ENCODE peak calls at places on chromosomes 2 and 18, in six cellular contexts. A, Q, U, B, H and T are unnamed samples.

GRCh38 chr2:46333912-46334311 is 36.7 kb downstream of the EPAS1 start:
- DNase-seq in U (no peak), H (no peak), A (no peak), Q (no peak), B (no peak), T (no peak)

GRCh38 chr2:1569879-1570450 is 156.7 kb downstream of the TPO start:
- DNase-seq in B (no peak), U (no peak), A (no peak), H (no peak), Q (peak), T (no peak)

GRCh38 chr2:64998658-64999061 is 9.5 kb downstream of the SLC1A4 start:
- DNase-seq in H (no peak), A (no peak), Q (no peak), U (no peak), B (no peak), T (no peak)

GRCh38 chr2:24287171-24287570 is 73.2 kb downstream of the ITSN2 start:
- DNase-seq in H (no peak), A (no peak), Q (no peak), B (no peak), U (no peak), T (no peak)

GRCh38 chr2:65021709-65022108 is 32.5 kb downstream of the SLC1A4 start:
- DNase-seq in A (no peak), U (no peak), Q (no peak), B (no peak), H (no peak), T (no peak)

GRCh38 chr2:72144412-72144745 is 3.3 kb downstream of the CYP26B1 start:
- DNase-seq in U (no peak), H (no peak), A (no peak), Q (no peak), B (no peak), T (no peak)

GRCh38 chr18:57542801-57543427 is 43.6 kb downstream of the FECH start:
- DNase-seq in H (no peak), A (no peak), U (no peak), Q (no peak), B (no peak), T (no peak)

GRCh38 chr2:110101280-110101844 is 14.3 kb downstream of the MALL start:
- DNase-seq in A (no peak), U (no peak), H (peak), B (no peak), Q (no peak), T (peak)

GRCh38 chr2:86764661-86765307 is 25.9 kb downstream of the CD8A start:
- DNase-seq in U (no peak), Q (no peak), B (no peak), A (peak), H (no peak), T (no peak)

GRCh38 chr18:58732471-58732870 is 61.2 kb downstream of the MALT1 start:
- DNase-seq in U (no peak), A (no peak), H (no peak), B (no peak), Q (no peak), T (no peak)

GRCh38 chr2:173884403-173884802 is 80.8 kb downstream of the SP3 start:
- DNase-seq in Q (no peak), A (no peak), H (no peak), B (no peak), U (no peak), T (peak)

GRCh38 chr2:9909106-9909505 is 42.4 kb upstream of the GRHL1 start:
- DNase-seq in B (no peak), H (no peak), U (no peak), A (no peak), Q (no peak), T (no peak)

GRCh38 chr2:85132834-85133637 is at the start of gene TCF7L1:
- DNase-seq in Q (peak), B (peak), U (no peak), A (peak), H (peak), T (peak)

GRCh38 chr2:167052825-167053224 is 164.5 kb downstream of the XIRP2 start:
- DNase-seq in U (no peak), Q (no peak), A (no peak), B (no peak), H (no peak), T (no peak)

GRCh38 chr18:23585007-23585871 is 1.1 kb downstream of the NPC1 start:
- DNase-seq in H (peak), A (peak), U (no peak), Q (no peak), B (no peak), T (no peak)

GRCh38 chr2:12284487-12284886 is 432.2 kb upstream of the TRIB2 start:
- DNase-seq in U (no peak), H (no peak), A (no peak), B (no peak), Q (no peak), T (no peak)

GRCh38 chr2:45275235-45275805 is 266.1 kb upstream of the SIX2 start:
- DNase-seq in H (no peak), B (no peak), A (no peak), Q (no peak), U (no peak), T (no peak)

GRCh38 chr2:31467426-31467825 is 52.9 kb upstream of the XDH start:
- DNase-seq in A (no peak), Q (no peak), B (no peak), U (no peak), H (peak), T (no peak)

GRCh38 chr2:148614332-148615049 is 30.1 kb upstream of the EPC2 start:
- DNase-seq in Q (no peak), U (peak), B (peak), H (peak), A (peak), T (no peak)

GRCh38 chr2:128617029-128617590 is 298.4 kb upstream of the HS6ST1 start:
- DNase-seq in H (no peak), A (no peak), Q (no peak), B (no peak), U (no peak), T (no peak)

GRCh38 chr2:43391877-43392214 is 165.4 kb upstream of the ZFP36L2 start:
- DNase-seq in Q (no peak), U (no peak), A (no peak), B (no peak), H (no peak), T (no peak)

GRCh38 chr2:31078579-31079105 is 59.6 kb downstream of the GALNT14 start:
- DNase-seq in H (no peak), U (no peak), Q (no peak), A (no peak), B (no peak), T (no peak)

GRCh38 chr2:20925265-20925889 is 102.5 kb upstream of the LDAH start:
- DNase-seq in B (no peak), U (no peak), H (no peak), A (no peak), Q (no peak), T (no peak)

GRCh38 chr2:182946949-182947348 is 80.5 kb upstream of the FRZB start:
- DNase-seq in Q (no peak), A (no peak), B (no peak), H (no peak), U (no peak), T (no peak)

GRCh38 chr2:233446121-233446520 is 91.8 kb downstream of the DGKD start:
- DNase-seq in A (no peak), H (no peak), U (no peak), B (no peak), Q (no peak), T (no peak)

GRCh38 chr2:26245231-26245732 is 543 bp downstream of the HADHB start:
- DNase-seq in H (peak), B (no peak), A (peak), U (no peak), Q (peak), T (no peak)

GRCh38 chr2:115738138-115738537 is 1295.7 kb downstream of the DPP10 start:
- DNase-seq in B (no peak), Q (no peak), U (no peak), A (no peak), H (no peak), T (no peak)

GRCh38 chr2:200226652-200227426 is 79.7 kb upstream of the SPATS2L start:
- DNase-seq in Q (no peak), H (no peak), A (no peak), B (no peak), U (no peak), T (no peak)

GRCh38 chr2:119485336-119486110 is 38.8 kb downstream of the SCTR start:
- DNase-seq in H (peak), B (no peak), U (no peak), Q (no peak), A (no peak), T (peak)

GRCh38 chr2:133266926-133267590 is 301.2 kb downstream of the NCKAP5 start:
- DNase-seq in U (no peak), A (no peak), Q (no peak), B (no peak), H (no peak), T (no peak)

GRCh38 chr18:79629249-79629558 is 50.4 kb upstream of the CTDP1 start:
- DNase-seq in H (no peak), U (no peak), Q (no peak), B (no peak), A (no peak), T (no peak)

GRCh38 chr2:42047488-42048317 is at the start of gene PKDCC:
- DNase-seq in A (peak), Q (no peak), B (peak), H (peak), U (no peak), T (peak)

GRCh38 chr2:30336978-30337841 is 105.9 kb downstream of the LBH start:
- DNase-seq in A (peak), U (no peak), H (no peak), Q (peak), B (peak), T (no peak)

GRCh38 chr2:132645943-132646804 is 23.8 kb downstream of the LYPD1 start:
- DNase-seq in Q (no peak), A (peak), H (no peak), U (no peak), B (no peak), T (no peak)